ENCODE peak calls at places on chromosomes 7 and 10, in nine cellular contexts. One of them, this sample, is unnamed.

GRCh38 chr10:71045188-71045841 is 156.9 kb upstream of the PCBD1 start:
- DNase-seq in esophagus squamous epithelium: no peak
- DNase-seq in K562: no peak
- DNase-seq in endothelial cell of umbilical vein: no peak
- DNase-seq in HepG2: no peak
- DNase-seq in H1: no peak
- DNase-seq in heart left ventricle: no peak
- DNase-seq in sigmoid colon: peak; percentile 62
- DNase-seq in gastrocnemius medialis: no peak
- DNase-seq in this sample: no peak

GRCh38 chr10:59831658-59832503 is 74.5 kb downstream of the CCDC6 start:
- DNase-seq in heart left ventricle: no peak
- DNase-seq in H1: no peak
- DNase-seq in HepG2: no peak
- DNase-seq in K562: no peak
- DNase-seq in gastrocnemius medialis: no peak
- DNase-seq in esophagus squamous epithelium: no peak
- DNase-seq in endothelial cell of umbilical vein: peak; percentile 33
- DNase-seq in sigmoid colon: no peak
- DNase-seq in this sample: no peak

GRCh38 chr10:124131176-124131575 is 37.8 kb upstream of the CHST15 start:
- DNase-seq in esophagus squamous epithelium: no peak
- DNase-seq in gastrocnemius medialis: no peak
- DNase-seq in endothelial cell of umbilical vein: no peak
- DNase-seq in HepG2: no peak
- DNase-seq in heart left ventricle: no peak
- DNase-seq in sigmoid colon: no peak
- DNase-seq in K562: no peak
- DNase-seq in H1: no peak
- DNase-seq in this sample: no peak

GRCh38 chr10:73262880-73263279 is 10.4 kb upstream of the MRPS16 start:
- DNase-seq in esophagus squamous epithelium: no peak
- DNase-seq in endothelial cell of umbilical vein: no peak
- DNase-seq in H1: no peak
- DNase-seq in heart left ventricle: no peak
- DNase-seq in HepG2: no peak
- DNase-seq in sigmoid colon: no peak
- DNase-seq in K562: no peak
- DNase-seq in gastrocnemius medialis: no peak
- DNase-seq in this sample: no peak

GRCh38 chr10:116744849-116745248 is 2.5 kb upstream of the HSPA12A start:
- DNase-seq in esophagus squamous epithelium: no peak
- DNase-seq in gastrocnemius medialis: no peak
- DNase-seq in sigmoid colon: no peak
- DNase-seq in HepG2: no peak
- DNase-seq in K562: no peak
- DNase-seq in H1: no peak
- DNase-seq in endothelial cell of umbilical vein: no peak
- DNase-seq in heart left ventricle: no peak
- DNase-seq in this sample: no peak

GRCh38 chr7:44280636-44280992 is 44.8 kb downstream of the CAMK2B start:
- DNase-seq in gastrocnemius medialis: peak; percentile 41
- DNase-seq in heart left ventricle: no peak
- DNase-seq in endothelial cell of umbilical vein: no peak
- DNase-seq in sigmoid colon: peak; percentile 53
- DNase-seq in esophagus squamous epithelium: no peak
- DNase-seq in H1: peak; percentile 31
- DNase-seq in HepG2: no peak
- DNase-seq in K562: no peak
- DNase-seq in this sample: no peak

GRCh38 chr10:77587424-77587806 is 50.2 kb downstream of the KCNMA1 start:
- DNase-seq in H1: no peak
- DNase-seq in sigmoid colon: peak; percentile 67
- DNase-seq in HepG2: no peak
- DNase-seq in K562: no peak
- DNase-seq in esophagus squamous epithelium: no peak
- DNase-seq in endothelial cell of umbilical vein: no peak
- DNase-seq in heart left ventricle: no peak
- DNase-seq in gastrocnemius medialis: peak; percentile 68
- DNase-seq in this sample: no peak

GRCh38 chr7:77427996-77428603 is 12.0 kb upstream of the GSAP start:
- DNase-seq in gastrocnemius medialis: no peak
- DNase-seq in H1: no peak
- DNase-seq in sigmoid colon: no peak
- DNase-seq in HepG2: no peak
- DNase-seq in esophagus squamous epithelium: no peak
- DNase-seq in heart left ventricle: no peak
- DNase-seq in K562: no peak
- DNase-seq in endothelial cell of umbilical vein: peak; percentile 63
- DNase-seq in this sample: no peak

GRCh38 chr10:84531396-84531795 is 203.0 kb downstream of the CCSER2 start:
- DNase-seq in heart left ventricle: no peak
- DNase-seq in endothelial cell of umbilical vein: peak; percentile 60
- DNase-seq in HepG2: no peak
- DNase-seq in H1: no peak
- DNase-seq in gastrocnemius medialis: no peak
- DNase-seq in sigmoid colon: no peak
- DNase-seq in esophagus squamous epithelium: no peak
- DNase-seq in K562: no peak
- DNase-seq in this sample: no peak

GRCh38 chr10:77325233-77325537 is 312.4 kb downstream of the KCNMA1 start:
- DNase-seq in HepG2: no peak
- DNase-seq in gastrocnemius medialis: no peak
- DNase-seq in esophagus squamous epithelium: no peak
- DNase-seq in sigmoid colon: no peak
- DNase-seq in H1: no peak
- DNase-seq in heart left ventricle: no peak
- DNase-seq in K562: no peak
- DNase-seq in endothelial cell of umbilical vein: no peak
- DNase-seq in this sample: peak; percentile 31

GRCh38 chr7:134795231-134795630 is 15.8 kb downstream of the CALD1 start:
- DNase-seq in K562: no peak
- DNase-seq in sigmoid colon: no peak
- DNase-seq in esophagus squamous epithelium: no peak
- DNase-seq in heart left ventricle: no peak
- DNase-seq in H1: no peak
- DNase-seq in endothelial cell of umbilical vein: peak; percentile 31
- DNase-seq in gastrocnemius medialis: no peak
- DNase-seq in HepG2: no peak
- DNase-seq in this sample: no peak

GRCh38 chr10:18830277-18830676 is 171.0 kb downstream of the ARL5B start:
- DNase-seq in HepG2: no peak
- DNase-seq in esophagus squamous epithelium: no peak
- DNase-seq in K562: no peak
- DNase-seq in endothelial cell of umbilical vein: no peak
- DNase-seq in H1: no peak
- DNase-seq in heart left ventricle: no peak
- DNase-seq in sigmoid colon: no peak
- DNase-seq in gastrocnemius medialis: no peak
- DNase-seq in this sample: no peak

GRCh38 chr7:108839091-108839490 is 269.4 kb downstream of the DNAJB9 start:
- DNase-seq in endothelial cell of umbilical vein: no peak
- DNase-seq in esophagus squamous epithelium: no peak
- DNase-seq in heart left ventricle: no peak
- DNase-seq in K562: no peak
- DNase-seq in HepG2: no peak
- DNase-seq in H1: no peak
- DNase-seq in sigmoid colon: no peak
- DNase-seq in gastrocnemius medialis: no peak
- DNase-seq in this sample: no peak

DNA sequence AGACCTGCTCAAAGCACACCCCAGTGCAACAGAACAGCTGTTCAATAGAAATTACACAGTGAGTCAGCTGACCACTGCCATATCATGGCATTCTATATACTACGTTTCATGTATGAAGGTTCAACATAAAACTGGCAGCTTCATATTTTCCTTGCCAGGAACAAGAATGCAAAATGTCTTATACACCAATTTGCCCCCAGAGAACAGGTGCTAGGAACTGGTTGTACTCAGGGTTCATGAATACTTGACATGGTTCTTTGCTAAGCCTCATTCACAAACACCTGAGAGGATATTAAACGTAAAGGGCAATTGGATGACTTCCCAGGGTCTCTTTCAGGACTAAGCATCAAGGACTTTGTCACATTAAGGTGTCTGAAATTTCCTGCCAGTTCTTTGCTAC is 6.9 kb downstream of the MYOF start:
- DNase-seq in HepG2: no peak
- DNase-seq in H1: no peak
- DNase-seq in gastrocnemius medialis: no peak
- DNase-seq in endothelial cell of umbilical vein: no peak
- DNase-seq in heart left ventricle: no peak
- DNase-seq in esophagus squamous epithelium: no peak
- DNase-seq in K562: no peak
- DNase-seq in sigmoid colon: no peak
- DNase-seq in this sample: no peak
- H3K27me3 ChIP-seq in HepG2: no peaks in the 10 kb centered on the region
- H3K27me3 ChIP-seq in H1: no peaks in the 10 kb centered on the region
- H3K27me3 ChIP-seq in gastrocnemius medialis: no peaks in the 10 kb centered on the region
- H3K27me3 ChIP-seq in endothelial cell of umbilical vein: no peaks in the 10 kb centered on the region
- H3K27me3 ChIP-seq in heart left ventricle: no peaks in the 10 kb centered on the region
- H3K27me3 ChIP-seq in esophagus squamous epithelium: no peaks in the 10 kb centered on the region
- H3K27me3 ChIP-seq in K562: no peaks in the 10 kb centered on the region
- H3K27me3 ChIP-seq in sigmoid colon: no peaks in the 10 kb centered on the region
- H3K27me3 ChIP-seq in this sample: no peaks in the 10 kb centered on the region

GRCh38 chr7:151238924-151239836 is 6.9 kb downstream of the CHPF2 start:
- DNase-seq in K562: no peak
- DNase-seq in HepG2: no peak
- DNase-seq in H1: no peak
- DNase-seq in heart left ventricle: no peak
- DNase-seq in gastrocnemius medialis: no peak
- DNase-seq in endothelial cell of umbilical vein: no peak
- DNase-seq in sigmoid colon: peak; percentile 58
- DNase-seq in esophagus squamous epithelium: no peak
- DNase-seq in this sample: no peak
- TF ChIP-seq POLR2A in K562: no peak
- TF ChIP-seq POLR2A in HepG2: no peak
- TF ChIP-seq POLR2A in H1: no peak
- TF ChIP-seq POLR2A in heart left ventricle: no peak
- TF ChIP-seq POLR2A in gastrocnemius medialis: no peak
- TF ChIP-seq POLR2A in endothelial cell of umbilical vein: no peak
- TF ChIP-seq POLR2A in sigmoid colon: no peak
- TF ChIP-seq POLR2A in esophagus squamous epithelium: no peak
- TF ChIP-seq POLR2A in this sample: no peak

GRCh38 chr10:103078676-103079075 is 114.4 kb downstream of the NT5C2 start:
- DNase-seq in HepG2: no peak
- DNase-seq in K562: no peak
- DNase-seq in gastrocnemius medialis: no peak
- DNase-seq in H1: no peak
- DNase-seq in endothelial cell of umbilical vein: no peak
- DNase-seq in sigmoid colon: no peak
- DNase-seq in heart left ventricle: no peak
- DNase-seq in esophagus squamous epithelium: no peak
- DNase-seq in this sample: no peak

GRCh38 chr10:103079100-103079499 is 114.0 kb downstream of the NT5C2 start:
- DNase-seq in HepG2: no peak
- DNase-seq in sigmoid colon: no peak
- DNase-seq in esophagus squamous epithelium: no peak
- DNase-seq in K562: no peak
- DNase-seq in gastrocnemius medialis: no peak
- DNase-seq in H1: no peak
- DNase-seq in heart left ventricle: no peak
- DNase-seq in endothelial cell of umbilical vein: no peak
- DNase-seq in this sample: no peak

GRCh38 chr10:103079946-103080345 is 113.1 kb downstream of the NT5C2 start:
- DNase-seq in gastrocnemius medialis: no peak
- DNase-seq in sigmoid colon: no peak
- DNase-seq in HepG2: no peak
- DNase-seq in H1: no peak
- DNase-seq in K562: no peak
- DNase-seq in esophagus squamous epithelium: no peak
- DNase-seq in endothelial cell of umbilical vein: no peak
- DNase-seq in heart left ventricle: no peak
- DNase-seq in this sample: no peak

GRCh38 chr10:103082683-103083082 is 110.4 kb downstream of the NT5C2 start:
- DNase-seq in HepG2: no peak
- DNase-seq in esophagus squamous epithelium: no peak
- DNase-seq in heart left ventricle: no peak
- DNase-seq in H1: no peak
- DNase-seq in gastrocnemius medialis: no peak
- DNase-seq in K562: no peak
- DNase-seq in sigmoid colon: no peak
- DNase-seq in endothelial cell of umbilical vein: no peak
- DNase-seq in this sample: no peak

DNA sequence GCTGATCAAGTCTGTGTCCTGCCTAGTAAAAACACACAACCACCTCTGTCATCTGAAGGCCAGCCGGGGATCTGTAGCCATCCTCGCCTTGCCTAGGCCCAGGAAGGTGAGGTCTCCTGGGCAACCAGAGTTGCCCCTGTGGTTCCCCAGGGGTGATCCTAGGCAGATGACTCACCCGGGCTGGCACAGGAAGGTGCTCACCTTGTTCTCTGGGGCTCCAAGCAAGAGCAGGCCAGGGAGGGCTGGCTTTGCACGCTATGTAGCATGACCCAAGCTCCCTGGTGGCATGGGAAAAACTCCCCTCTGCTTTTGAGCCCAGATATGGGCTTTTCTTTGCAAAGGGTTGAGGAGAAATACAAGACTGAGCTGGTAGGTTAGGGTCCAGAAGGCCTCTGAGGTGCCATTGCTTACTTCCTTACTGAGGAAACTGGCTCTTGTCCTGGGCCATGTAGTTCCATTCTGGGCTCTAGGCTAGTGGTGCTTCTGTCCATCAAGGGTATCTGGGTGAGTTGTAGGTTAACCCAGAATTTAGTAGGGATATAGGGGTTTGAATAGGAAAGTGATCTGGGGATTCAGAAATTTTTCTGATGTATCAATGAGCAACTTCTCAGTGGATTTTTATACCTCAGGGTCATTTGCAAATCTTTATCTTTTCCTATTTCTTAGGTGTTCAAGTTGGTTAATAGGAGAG is 112.0 kb downstream of the NT5C2 start:
- DNase-seq in sigmoid colon: no peak
- DNase-seq in gastrocnemius medialis: peak; percentile 52
- DNase-seq in heart left ventricle: no peak
- DNase-seq in esophagus squamous epithelium: no peak
- DNase-seq in H1: no peak
- DNase-seq in K562: no peak
- DNase-seq in HepG2: no peak
- DNase-seq in endothelial cell of umbilical vein: no peak
- DNase-seq in this sample: no peak
- H3K36me3 ChIP-seq in sigmoid colon: peaks cover 14% of the 10 kb centered on the region
- H3K36me3 ChIP-seq in gastrocnemius medialis: no peaks in the 10 kb centered on the region
- H3K36me3 ChIP-seq in heart left ventricle: peaks cover 50% of the 10 kb centered on the region
- H3K36me3 ChIP-seq in esophagus squamous epithelium: no peaks in the 10 kb centered on the region
- H3K36me3 ChIP-seq in H1: no peaks in the 10 kb centered on the region
- H3K36me3 ChIP-seq in K562: peaks cover 20% of the 10 kb centered on the region
- H3K36me3 ChIP-seq in HepG2: peaks cover 29% of the 10 kb centered on the region
- H3K36me3 ChIP-seq in endothelial cell of umbilical vein: no peaks in the 10 kb centered on the region
- H3K36me3 ChIP-seq in this sample: no peaks in the 10 kb centered on the region

DNA sequence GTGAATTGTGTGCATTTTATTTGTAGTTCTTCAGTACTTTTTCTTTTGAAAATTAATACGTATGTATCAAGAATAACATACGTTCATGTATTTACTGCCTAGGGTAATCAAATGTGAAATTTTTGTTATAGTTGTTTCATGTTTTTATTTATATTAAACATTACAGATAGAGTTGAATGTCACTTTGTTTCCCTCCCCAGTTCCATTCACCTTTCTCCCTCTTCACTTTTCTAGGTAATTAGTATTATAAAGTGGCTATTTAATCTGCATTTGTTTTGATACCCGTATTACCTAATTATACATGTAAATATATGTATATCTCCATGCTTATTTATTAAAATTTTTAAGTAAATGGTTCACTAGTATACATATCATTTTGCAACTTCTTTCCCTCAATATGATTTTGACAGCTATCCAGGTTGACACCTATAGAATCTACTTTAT is 1.3 kb upstream of the KLF14 start:
- DNase-seq in esophagus squamous epithelium: no peak
- DNase-seq in HepG2: no peak
- DNase-seq in endothelial cell of umbilical vein: peak; percentile 29
- DNase-seq in K562: no peak
- DNase-seq in H1: no peak
- DNase-seq in sigmoid colon: no peak
- DNase-seq in gastrocnemius medialis: no peak
- DNase-seq in heart left ventricle: no peak
- DNase-seq in this sample: no peak
- H3K27me3 ChIP-seq in esophagus squamous epithelium: no peaks in the 10 kb centered on the region
- H3K27me3 ChIP-seq in HepG2: peaks cover 57% of the 10 kb centered on the region
- H3K27me3 ChIP-seq in endothelial cell of umbilical vein: peaks cover 42% of the 10 kb centered on the region
- H3K27me3 ChIP-seq in K562: peaks cover 18% of the 10 kb centered on the region
- H3K27me3 ChIP-seq in H1: peaks cover 66% of the 10 kb centered on the region
- H3K27me3 ChIP-seq in sigmoid colon: peaks cover 61% of the 10 kb centered on the region
- H3K27me3 ChIP-seq in gastrocnemius medialis: peaks cover 37% of the 10 kb centered on the region
- H3K27me3 ChIP-seq in heart left ventricle: peaks cover 42% of the 10 kb centered on the region
- H3K27me3 ChIP-seq in this sample: peaks cover 3% of the 10 kb centered on the region